ENCODE peak calls at places on chromosome 7, in five cellular contexts. Y is H54; X is type B pancreatic cell; B is stomach; P is effector CD4-positive, alpha-beta T cell. Z is an unnamed sample.

GRCh38 chr7:117401293-117402002 is 25.8 kb downstream of the ASZ1 start:
- DNase-seq in Y (peak), X (no peak), B (no peak), P (no peak), Z (no peak)

GRCh38 chr7:138962561-138963270 is 18.5 kb downstream of the KIAA1549 start:
- DNase-seq in Y (no peak), X (no peak), B (no peak), P (no peak), Z (no peak)

GRCh38 chr7:108535744-108536143 is 9.8 kb upstream of the PNPLA8 start:
- DNase-seq in Y (no peak), X (no peak), B (no peak), P (no peak), Z (no peak)

GRCh38 chr7:79612903-79613302 is 159.4 kb upstream of the MAGI2 start:
- DNase-seq in Y (no peak), X (no peak), B (no peak), P (no peak), Z (no peak)

GRCh38 chr7:84700563-84701370 is 486.1 kb downstream of the SEMA3D start:
- DNase-seq in Y (no peak), X (no peak), B (no peak), P (no peak), Z (no peak)

GRCh38 chr7:112411186-112411795 is 39.0 kb upstream of the IFRD1 start:
- DNase-seq in Y (no peak), X (no peak), B (no peak), P (no peak), Z (no peak)

GRCh38 chr7:130274983-130275649 is 8.5 kb downstream of the CPA2 start:
- DNase-seq in Y (no peak), X (no peak), B (no peak), P (no peak), Z (no peak)

GRCh38 chr7:90988523-90988922 is 275.7 kb upstream of the FZD1 start:
- DNase-seq in Y (no peak), X (no peak), B (no peak), P (no peak), Z (no peak)

GRCh38 chr7:19558527-19558926 is 150.3 kb downstream of the POLR1F start:
- DNase-seq in Y (no peak), X (no peak), B (no peak), P (no peak), Z (no peak)

GRCh38 chr7:23893942-23894890 is 184.2 kb downstream of the STK31 start:
- DNase-seq in Y (no peak), X (no peak), B (no peak), P (no peak), Z (peak)

GRCh38 chr7:29482056-29482455 is 81.6 kb upstream of the PRR15 start:
- DNase-seq in Y (no peak), X (no peak), B (no peak), P (no peak), Z (no peak)

GRCh38 chr7:80450621-80451308 is 61.1 kb downstream of the GNAT3 start:
- DNase-seq in Y (no peak), X (no peak), B (no peak), P (no peak), Z (no peak)

GRCh38 chr7:151058766-151059361 is 525 bp upstream of the SLC4A2 start:
- DNase-seq in Y (no peak), X (no peak), B (no peak), P (no peak), Z (no peak)

GRCh38 chr7:115850774-115851173 is 179.8 kb downstream of the TFEC start:
- DNase-seq in Y (no peak), X (no peak), B (no peak), P (no peak), Z (no peak)

GRCh38 chr7:132109768-132110167 is 466.5 kb downstream of the PLXNA4 start:
- DNase-seq in Y (no peak), X (no peak), B (no peak), P (no peak), Z (no peak)

GRCh38 chr7:42597296-42597695 is 314.6 kb downstream of the C7orf25 start:
- DNase-seq in Y (no peak), X (no peak), B (no peak), P (no peak), Z (no peak)

GRCh38 chr7:46756256-46756655 is 825.7 kb downstream of the TNS3 start:
- DNase-seq in Y (no peak), X (no peak), B (no peak), P (no peak), Z (no peak)

GRCh38 chr7:108565987-108566386 is 3.5 kb downstream of the THAP5 start:
- DNase-seq in Y (no peak), X (no peak), B (no peak), P (no peak), Z (no peak)

GRCh38 chr7:147984265-147984664 is 606.3 kb upstream of the C7orf33 start:
- DNase-seq in Y (no peak), X (no peak), B (no peak), P (no peak), Z (no peak)

Z was measured in CD8-positive, alpha-beta memory T cell.